ENCODE peak calls at places on chromosome 12, in ten cellular contexts. P is Peyer's patch, R is tibial nerve, E is stomach, D is psoas muscle, C is GM23248, G is GM23338, B is neuronal stem cell, H is uterus, O is IMR-90. X is an unnamed sample.

GRCh38 chr12:67667276-67668073 is 18.9 kb downstream of the DYRK2 start:
- DNase-seq in P (no peak), R (peak; percentile 41), E (peak; percentile 77), D (peak; percentile 57), C (peak; percentile 52), G (no peak), B (no peak), H (peak; percentile 68), O (no peak), X (no peak)

GRCh38 chr12:48022180-48022521 is 17.9 kb upstream of the COL2A1 start:
- DNase-seq in P (no peak), R (no peak), E (no peak), D (no peak), C (no peak), G (no peak), B (no peak), H (no peak), O (no peak), X (no peak)

GRCh38 chr12:108729612-108730336 is 1.5 kb downstream of the CORO1C start:
- DNase-seq in P (no peak), R (no peak), E (no peak), D (no peak), C (peak; percentile 68), G (no peak), B (peak; percentile 27), H (no peak), O (no peak), X (no peak)

GRCh38 chr12:109383240-109383639 is 35.5 kb downstream of the MYO1H start:
- DNase-seq in P (no peak), R (no peak), E (no peak), D (no peak), C (no peak), G (no peak), B (no peak), H (no peak), O (no peak), X (no peak)

GRCh38 chr12:93022603-93023340 is 93.7 kb upstream of the EEA1 start:
- DNase-seq in P (no peak), R (no peak), E (no peak), D (no peak), C (no peak), G (no peak), B (no peak), H (no peak), O (peak; percentile 41), X (no peak)

GRCh38 chr12:63802012-63802608 is 22.4 kb downstream of the RXYLT1 start:
- DNase-seq in P (no peak), R (no peak), E (no peak), D (no peak), C (peak; percentile 55), G (peak; percentile 55), B (no peak), H (no peak), O (peak; percentile 25), X (no peak)

GRCh38 chr12:96249196-96250118 is 55.3 kb downstream of the ELK3 start:
- DNase-seq in P (no peak), R (no peak), E (no peak), D (peak; percentile 77), C (peak; percentile 53), G (no peak), B (no peak), H (peak; percentile 86), O (peak; percentile 69), X (peak; percentile 92)

GRCh38 chr12:2170376-2170775 is 117.6 kb downstream of the CACNA1C start:
- DNase-seq in P (no peak), R (no peak), E (no peak), D (peak; percentile 44), C (peak; percentile 74), G (no peak), B (no peak), H (peak; percentile 60), O (no peak), X (no peak)

GRCh38 chr12:54388214-54389138 is 3.9 kb upstream of the ZNF385A start:
- DNase-seq in P (no peak), R (no peak), E (no peak), D (no peak), C (no peak), G (no peak), B (no peak), H (no peak), O (no peak), X (no peak)

GRCh38 chr12:94561943-94562411 is 88.4 kb downstream of the TMCC3 start:
- DNase-seq in P (peak; percentile 28), R (no peak), E (peak; percentile 79), D (peak; percentile 44), C (no peak), G (no peak), B (no peak), H (no peak), O (no peak), X (no peak)

GRCh38 chr12:50107416-50108268 is 3.8 kb downstream of the GPD1 start:
- DNase-seq in P (no peak), R (no peak), E (no peak), D (no peak), C (no peak), G (no peak), B (no peak), H (no peak), O (no peak), X (no peak)

GRCh38 chr12:1122803-1123202 is 131.8 kb downstream of the ERC1 start:
- DNase-seq in P (no peak), R (no peak), E (no peak), D (no peak), C (no peak), G (no peak), B (no peak), H (no peak), O (no peak), X (no peak)

GRCh38 chr12:88188180-88188579 is 46.1 kb downstream of the TMTC3 start:
- DNase-seq in P (no peak), R (no peak), E (no peak), D (no peak), C (peak; percentile 57), G (no peak), B (no peak), H (no peak), O (peak; percentile 44), X (no peak)

GRCh38 chr12:50505386-50505827 is 622 bp downstream of the DIP2B start:
- DNase-seq in P (peak; percentile 30), R (peak; percentile 14), E (no peak), D (no peak), C (peak; percentile 59), G (no peak), B (peak; percentile 38), H (peak; percentile 25), O (no peak), X (no peak)

GRCh38 chr12:112616469-112617190 is 174.9 kb upstream of the RPH3A start:
- DNase-seq in P (no peak), R (no peak), E (no peak), D (no peak), C (no peak), G (peak; percentile 91), B (no peak), H (no peak), O (no peak), X (no peak)

GRCh38 chr12:32155911-32156585 is 49.4 kb downstream of the BICD1 start:
- DNase-seq in P (no peak), R (no peak), E (no peak), D (no peak), C (no peak), G (no peak), B (no peak), H (no peak), O (no peak), X (no peak)

GRCh38 chr12:30830751-30831150 is 76.0 kb upstream of the CAPRIN2 start:
- DNase-seq in P (no peak), R (no peak), E (no peak), D (no peak), C (no peak), G (no peak), B (no peak), H (no peak), O (no peak), X (peak; percentile 45)

GRCh38 chr12:58529114-58529665 is 391.1 kb downstream of the LRIG3 start:
- DNase-seq in P (no peak), R (no peak), E (no peak), D (no peak), C (peak; percentile 76), G (no peak), B (no peak), H (no peak), O (peak; percentile 86), X (no peak)

DNA sequence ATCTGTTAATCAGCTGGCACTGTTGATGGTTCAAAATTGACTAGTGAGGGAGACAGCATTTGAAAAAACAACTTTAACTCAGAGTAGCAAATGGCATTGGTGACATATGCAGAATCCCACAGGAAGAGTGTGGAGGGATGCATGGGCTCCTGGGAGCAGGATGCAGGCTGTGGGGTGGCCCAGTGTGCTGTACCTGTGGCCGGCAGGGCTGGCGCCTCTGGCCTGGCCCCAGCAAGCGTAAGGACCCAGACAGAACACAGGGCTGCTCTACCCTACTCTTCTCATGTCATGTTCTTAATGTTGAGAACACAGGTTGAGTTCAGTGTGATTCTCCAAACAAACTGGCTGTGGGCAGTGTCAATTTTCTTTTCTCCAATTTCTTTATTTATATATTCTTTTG is 33.4 kb downstream of the DDX51 start:
- DNase-seq in P (no peak), R (no peak), E (no peak), D (no peak), C (no peak), G (no peak), B (no peak), H (no peak), O (no peak), X (no peak)
- H3K36me3 ChIP-seq in P (no peaks in the 10 kb centered on the region), R (no peaks in the 10 kb centered on the region), E (peaks cover 81% of the 10 kb centered on the region), D (peaks cover 66% of the 10 kb centered on the region), C (peaks cover 19% of the 10 kb centered on the region), G (peaks cover 12% of the 10 kb centered on the region), B (peaks cover 63% of the 10 kb centered on the region), H (no peaks in the 10 kb centered on the region), O (peaks cover 29% of the 10 kb centered on the region), X (peaks cover 46% of the 10 kb centered on the region)

GRCh38 chr12:59695379-59695778 is 99.5 kb downstream of the SLC16A7 start:
- DNase-seq in P (no peak), R (no peak), E (no peak), D (no peak), C (peak; percentile 87), G (no peak), B (no peak), H (no peak), O (peak; percentile 69), X (no peak)
- H3K27ac ChIP-seq in P (no peak overlapping the region), R (no peak overlapping the region), E (no peak overlapping the region), D (no peak overlapping the region), C (peak overlapping the region; percentile 70), G (no peak overlapping the region), B (no peak overlapping the region), H (no peak overlapping the region), O (no peak overlapping the region), X (no peak overlapping the region)

GRCh38 chr12:124913474-124914391 is 717 bp downstream of the UBC start:
- DNase-seq in P (peak; percentile 98), R (peak; percentile 80), E (peak; percentile 91), D (peak; percentile 88), C (peak; percentile 94), G (peak; percentile 93), B (no peak), H (peak; percentile 88), O (peak; percentile 68), X (peak; percentile 95)
- H3K4me1 ChIP-seq in P (peaks cover 55% of the 10 kb centered on the region), R (peaks cover 47% of the 10 kb centered on the region), E (peaks cover 49% of the 10 kb centered on the region), D (peaks cover 28% of the 10 kb centered on the region), C (peaks cover 41% of the 10 kb centered on the region), G (peaks cover 30% of the 10 kb centered on the region), B (peaks cover 16% of the 10 kb centered on the region), H (peaks cover 14% of the 10 kb centered on the region), O (peaks cover 12% of the 10 kb centered on the region), X (peaks cover 63% of the 10 kb centered on the region)

GRCh38 chr12:111488798-111489197 is 83.1 kb downstream of the SH2B3 start:
- DNase-seq in P (no peak), R (no peak), E (no peak), D (no peak), C (no peak), G (no peak), B (no peak), H (no peak), O (no peak), X (no peak)
- H3K36me3 ChIP-seq in P (peaks cover 4% of the 10 kb centered on the region), R (peaks cover 9% of the 10 kb centered on the region), E (peaks cover 92% of the 10 kb centered on the region), D (peaks cover 82% of the 10 kb centered on the region), C (peaks cover 72% of the 10 kb centered on the region), G (peaks cover 35% of the 10 kb centered on the region), B (peaks cover 100% of the 10 kb centered on the region), H (no peaks in the 10 kb centered on the region), O (peaks cover 51% of the 10 kb centered on the region), X (peaks cover 30% of the 10 kb centered on the region)